ENCODE peak calls at places on chromosome 17, in seven cellular contexts. C is IMR-90, S is H1, T is mesenchymal stem cell, O is neuronal stem cell, G is H9, D is trophoblast cell. X is an unnamed sample.

GRCh38 chr17:10295728-10296343 is 77.0 kb downstream of the MYH13 start:
- DNase-seq in C (peak), S (peak), T (peak), O (peak), G (peak), D (peak), X (peak)

GRCh38 chr17:79515110-79515509 is 95.7 kb downstream of the RBFOX3 start:
- DNase-seq in C (no peak), S (no peak), T (no peak), O (no peak), G (no peak), D (no peak), X (no peak)

GRCh38 chr17:6843241-6843890 is 11.8 kb upstream of the TEKT1 start:
- DNase-seq in C (peak), S (no peak), T (peak), O (peak), G (no peak), D (peak), X (peak)

GRCh38 chr17:34235389-34236028 is 19.6 kb upstream of the CCL2 start:
- DNase-seq in C (peak), S (no peak), T (no peak), O (no peak), G (no peak), D (peak), X (peak)

GRCh38 chr17:36999475-36999874 is 50.7 kb downstream of the AATF start:
- DNase-seq in C (no peak), S (no peak), T (no peak), O (no peak), G (no peak), D (no peak), X (no peak)

GRCh38 chr17:81722184-81723120 is 10.4 kb downstream of the SLC25A10 start:
- DNase-seq in C (no peak), S (peak), T (no peak), O (no peak), G (no peak), D (no peak), X (no peak)

GRCh38 chr17:45234641-45235040 is 13.0 kb downstream of the FMNL1 start:
- DNase-seq in C (no peak), S (peak), T (no peak), O (no peak), G (peak), D (no peak), X (peak)

GRCh38 chr17:81576621-81577277 is 24.6 kb upstream of the FAAP100 start:
- DNase-seq in C (peak), S (no peak), T (peak), O (no peak), G (peak), D (peak), X (no peak)

GRCh38 chr17:34626141-34626681 is 46.8 kb downstream of the TMEM132E start:
- DNase-seq in C (no peak), S (peak), T (no peak), O (no peak), G (peak), D (peak), X (peak)

GRCh38 chr17:44794699-44795413 is 35.2 kb downstream of the GJC1 start:
- DNase-seq in C (peak), S (no peak), T (peak), O (no peak), G (no peak), D (peak), X (peak)

GRCh38 chr17:76843703-76844484 is 24.3 kb upstream of the MGAT5B start:
- DNase-seq in C (no peak), S (no peak), T (peak), O (no peak), G (peak), D (peak), X (no peak)

GRCh38 chr17:28862497-28862896 is 7.7 kb downstream of the ERAL1 start:
- DNase-seq in C (no peak), S (no peak), T (no peak), O (no peak), G (no peak), D (no peak), X (no peak)

GRCh38 chr17:20120835-20121234 is 111.7 kb downstream of the SPECC1 start:
- DNase-seq in C (no peak), S (no peak), T (no peak), O (no peak), G (no peak), D (no peak), X (no peak)

GRCh38 chr17:12386240-12386639 is 279.4 kb upstream of the MYOCD start:
- DNase-seq in C (peak), S (no peak), T (no peak), O (no peak), G (no peak), D (no peak), X (peak)

GRCh38 chr17:81898885-81899284 is 3.2 kb upstream of the NPB start:
- DNase-seq in C (no peak), S (no peak), T (no peak), O (no peak), G (peak), D (no peak), X (no peak)

GRCh38 chr17:81652901-81653771 is 3.2 kb downstream of the PDE6G start:
- DNase-seq in C (no peak), S (peak), T (no peak), O (no peak), G (peak), D (no peak), X (peak)

GRCh38 chr17:73782641-73783381 is 138.6 kb upstream of the SDK2 start:
- DNase-seq in C (no peak), S (no peak), T (no peak), O (no peak), G (peak), D (peak), X (peak)

GRCh38 chr17:39742126-39742855 is 4.6 kb downstream of the GRB7 start:
- DNase-seq in C (no peak), S (no peak), T (no peak), O (no peak), G (no peak), D (no peak), X (no peak)

GRCh38 chr17:50884354-50885311 is 18.5 kb upstream of the TOB1 start:
- DNase-seq in C (no peak), S (no peak), T (no peak), O (no peak), G (peak), D (no peak), X (peak)

GRCh38 chr17:77523562-77523961 is 382.8 kb downstream of the SEC14L1 start:
- DNase-seq in C (no peak), S (no peak), T (no peak), O (no peak), G (peak), D (no peak), X (no peak)

GRCh38 chr17:77420804-77421634 is 280.2 kb downstream of the SEC14L1 start:
- DNase-seq in C (peak), S (peak), T (peak), O (no peak), G (peak), D (no peak), X (peak)

GRCh38 chr17:45432405-45433113 is at the start of gene ARHGAP27:
- DNase-seq in C (no peak), S (peak), T (peak), O (no peak), G (peak), D (peak), X (peak)

GRCh38 chr17:21030375-21030774 is 12.4 kb downstream of the USP22 start:
- DNase-seq in C (no peak), S (no peak), T (no peak), O (no peak), G (no peak), D (no peak), X (no peak)

GRCh38 chr17:78330570-78331224 is 29.2 kb downstream of the SOCS3 start:
- DNase-seq in C (no peak), S (no peak), T (peak), O (no peak), G (no peak), D (no peak), X (no peak)

GRCh38 chr17:7745748-7746470 is 28.4 kb downstream of the DNAH2 start:
- DNase-seq in C (peak), S (no peak), T (peak), O (no peak), G (no peak), D (peak), X (peak)

GRCh38 chr17:4003131-4003500 is 38.9 kb upstream of the ATP2A3 start:
- DNase-seq in C (no peak), S (no peak), T (no peak), O (no peak), G (peak), D (no peak), X (no peak)

GRCh38 chr17:33233855-33234228 is 59.3 kb downstream of the ASIC2 start:
- DNase-seq in C (no peak), S (no peak), T (peak), O (no peak), G (no peak), D (peak), X (no peak)

GRCh38 chr17:42301022-42301421 is 12.7 kb downstream of the STAT5A start:
- DNase-seq in C (no peak), S (no peak), T (no peak), O (no peak), G (no peak), D (no peak), X (no peak)
- H2AK5ac ChIP-seq in C (no peak), S (no peak), T (no peak), O (no peak), G (no peak), D (no peak), X (no peak)

DNA sequence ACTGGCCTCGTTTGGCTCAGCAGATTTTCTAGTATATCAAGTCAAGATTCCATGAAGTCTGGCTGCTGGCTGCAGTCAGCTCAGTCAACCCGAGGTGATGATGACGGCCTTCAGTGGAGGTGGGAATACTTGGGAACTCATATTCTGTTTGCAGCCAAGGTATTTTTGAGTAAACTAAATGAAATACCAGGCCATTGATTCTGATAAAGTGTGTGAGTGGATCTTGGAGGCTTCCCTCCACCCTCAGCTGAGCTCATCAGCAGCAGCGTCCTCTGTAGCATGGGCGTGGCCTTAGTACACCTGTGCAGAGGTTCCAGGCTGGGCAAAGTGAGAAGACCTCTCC is 22.0 kb upstream of the TACO1 start:
- DNase-seq in C (no peak), S (no peak), T (no peak), O (no peak), G (no peak), D (no peak), X (no peak)
- H2AK5ac ChIP-seq in C (no peak), S (no peak), T (no peak), O (no peak), G (no peak), D (no peak), X (no peak)

DNA sequence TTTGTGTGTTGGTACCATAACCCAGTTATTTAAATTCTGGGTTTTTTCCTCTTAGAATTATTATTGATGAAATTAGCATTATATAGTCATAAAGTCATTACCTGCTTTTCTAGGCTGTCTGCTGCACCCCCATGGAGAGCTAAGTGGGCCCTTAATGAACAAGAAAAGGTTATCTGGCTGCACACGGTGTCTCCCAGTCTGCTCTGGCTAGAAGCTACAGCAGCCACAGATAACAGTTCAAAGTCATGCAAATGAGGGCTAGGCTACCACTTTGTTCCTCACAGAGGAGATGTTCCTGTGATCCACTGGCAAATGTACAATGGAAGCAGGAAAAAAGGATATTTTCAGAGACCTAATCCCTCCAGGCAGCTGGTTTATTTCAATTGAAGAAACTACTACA is 112.0 kb downstream of the SNX11 start:
- DNase-seq in C (no peak), S (no peak), T (no peak), O (no peak), G (peak), D (no peak), X (peak)
- H2AK5ac ChIP-seq in C (no peak), S (no peak), T (no peak), O (no peak), G (no peak), D (no peak), X (no peak)

GRCh38 chr17:1875597-1875996 is 45.8 kb downstream of the RPA1 start:
- DNase-seq in C (no peak), S (no peak), T (no peak), O (no peak), G (no peak), D (no peak), X (no peak)
- H2AK5ac ChIP-seq in C (no peak), S (no peak), T (no peak), O (no peak), G (no peak), D (no peak), X (no peak)

DNA sequence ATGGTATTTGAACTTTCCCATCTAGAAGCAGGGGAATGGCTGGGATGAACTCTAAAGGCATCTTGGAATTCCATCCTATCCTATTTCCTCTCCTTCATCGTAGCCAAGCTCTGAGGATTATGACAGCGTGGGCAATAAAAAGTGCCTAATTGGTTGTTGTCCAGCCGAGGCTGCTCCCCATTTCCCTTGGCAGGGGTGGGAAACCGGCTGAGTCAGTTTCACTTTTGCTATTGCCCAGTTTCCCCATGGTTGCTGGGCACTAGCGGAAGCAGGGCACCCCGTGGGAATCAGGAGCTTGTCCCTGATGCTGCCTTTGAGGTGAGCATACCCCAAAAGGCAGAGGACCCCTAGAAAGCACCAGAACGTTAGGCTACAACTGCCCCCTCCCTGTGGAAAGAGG is 13.8 kb upstream of the SP2 start:
- DNase-seq in C (peak), S (no peak), T (peak), O (no peak), G (no peak), D (no peak), X (no peak)
- H2AK5ac ChIP-seq in C (no peak), S (no peak), T (no peak), O (no peak), G (no peak), D (no peak), X (no peak)

DNA sequence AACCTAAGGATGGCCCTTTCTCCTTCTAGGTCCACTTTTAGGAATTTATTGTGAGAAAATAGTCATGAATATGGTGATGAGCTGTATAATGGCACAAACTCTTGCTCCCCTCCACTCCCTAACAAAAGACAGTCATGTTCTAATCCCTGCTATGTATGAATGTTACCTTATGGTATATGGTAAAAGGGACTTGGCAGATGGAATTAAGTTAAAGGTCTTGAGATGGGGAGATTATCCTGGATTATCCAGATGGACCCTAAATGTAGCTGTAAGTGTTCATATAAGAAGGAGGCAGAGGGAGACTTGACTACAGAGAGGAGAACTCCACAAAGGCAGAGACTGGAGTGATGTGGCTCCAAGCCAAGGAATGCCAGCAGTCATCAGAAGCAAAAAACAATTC is 296.1 kb downstream of the SOX9 start:
- DNase-seq in C (no peak), S (no peak), T (no peak), O (no peak), G (no peak), D (no peak), X (no peak)
- H2AK5ac ChIP-seq in C (peak), S (no peak), T (no peak), O (no peak), G (no peak), D (no peak), X (no peak)

GRCh38 chr17:55446581-55447205 is 25.1 kb upstream of the MMD start:
- DNase-seq in C (no peak), S (no peak), T (peak), O (no peak), G (no peak), D (no peak), X (no peak)
- H2AK5ac ChIP-seq in C (peak), S (no peak), T (no peak), O (no peak), G (no peak), D (no peak), X (no peak)

DNA sequence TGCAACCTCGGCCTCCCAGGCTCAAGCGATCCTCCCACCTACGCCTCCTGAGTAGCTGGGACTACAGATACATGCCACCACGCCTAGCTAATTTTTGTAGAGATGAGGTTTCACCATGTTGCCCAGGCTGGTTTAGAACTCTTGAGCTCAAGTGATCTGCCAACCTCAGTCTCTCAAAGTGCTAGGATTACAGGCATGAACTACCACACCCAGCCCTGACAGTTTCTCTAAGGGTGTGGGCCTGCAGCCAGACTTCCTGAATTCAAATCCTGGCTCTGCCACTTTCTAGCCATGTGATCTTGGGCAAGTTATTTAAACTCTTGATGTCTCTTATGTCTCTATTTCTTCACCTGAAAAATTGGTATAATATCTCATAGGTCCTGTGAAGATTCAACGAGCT is 5.6 kb downstream of the CUEDC1 start:
- DNase-seq in C (no peak), S (no peak), T (no peak), O (no peak), G (no peak), D (no peak), X (no peak)
- H2AK5ac ChIP-seq in C (peak), S (no peak), T (peak), O (no peak), G (no peak), D (peak), X (no peak)

GRCh38 chr17:14202388-14203166 is 34.1 kb downstream of the CDRT15 start:
- DNase-seq in C (no peak), S (no peak), T (no peak), O (no peak), G (no peak), D (no peak), X (no peak)

GRCh38 chr17:14201595-14201994 is 35.1 kb downstream of the CDRT15 start:
- DNase-seq in C (no peak), S (no peak), T (no peak), O (no peak), G (no peak), D (no peak), X (no peak)

GRCh38 chr17:14201087-14201486 is 35.6 kb downstream of the CDRT15 start:
- DNase-seq in C (peak), S (no peak), T (no peak), O (no peak), G (no peak), D (no peak), X (no peak)

GRCh38 chr17:14198575-14198974 is 38.1 kb downstream of the CDRT15 start:
- DNase-seq in C (no peak), S (no peak), T (no peak), O (no peak), G (no peak), D (no peak), X (no peak)

GRCh38 chr17:14200354-14200753 is 36.3 kb downstream of the CDRT15 start:
- DNase-seq in C (no peak), S (no peak), T (no peak), O (no peak), G (no peak), D (no peak), X (no peak)
- H2AK5ac ChIP-seq in C (no peak), S (no peak), T (no peak), O (no peak), G (no peak), D (no peak), X (no peak)

X was measured in mesendoderm.